ENCODE peak calls at places on chromosomes 6 and 20, in ten cellular contexts. I is gastrocnemius medialis, D is A549, X is ovary, W is breast epithelium, N is transverse colon, U is right lobe of liver, K is esophagus muscularis mucosa, L is heart left ventricle, P is stomach. A is an unnamed sample.

GRCh38 chr6:147508073-147508870 is at the start of gene SAMD5:
- DNase-seq in I (no peak), D (peak; percentile 36), X (peak; percentile 61), W (no peak), N (peak; percentile 74), U (peak; percentile 88), K (no peak), L (peak; percentile 59), P (peak; percentile 65), A (no peak)

GRCh38 chr20:42742926-42743325 is 446.8 kb downstream of the PTPRT start:
- DNase-seq in I (no peak), D (no peak), X (no peak), W (no peak), N (no peak), U (no peak), K (no peak), L (no peak), P (no peak), A (no peak)

GRCh38 chr6:41887355-41887754 is 7.8 kb downstream of the USP49 start:
- DNase-seq in I (no peak), D (no peak), X (no peak), W (no peak), N (no peak), U (no peak), K (no peak), L (no peak), P (no peak), A (no peak)

GRCh38 chr6:146503096-146503495 is 40.5 kb upstream of the RAB32 start:
- DNase-seq in I (no peak), D (no peak), X (no peak), W (no peak), N (no peak), U (no peak), K (no peak), L (no peak), P (no peak), A (no peak)

GRCh38 chr20:51481311-51481997 is 61.1 kb downstream of the NFATC2 start:
- DNase-seq in I (no peak), D (no peak), X (no peak), W (no peak), N (no peak), U (no peak), K (no peak), L (no peak), P (no peak), A (no peak)

GRCh38 chr6:40973304-40973703 is 65.7 kb downstream of the UNC5CL start:
- DNase-seq in I (no peak), D (no peak), X (no peak), W (no peak), N (no peak), U (no peak), K (no peak), L (no peak), P (no peak), A (no peak)

GRCh38 chr6:150775804-150776203 is 89.7 kb upstream of the MTHFD1L start:
- DNase-seq in I (no peak), D (no peak), X (no peak), W (no peak), N (no peak), U (peak; percentile 51), K (no peak), L (peak; percentile 46), P (no peak), A (no peak)

GRCh38 chr6:44431118-44431725 is 43.7 kb downstream of the CDC5L start:
- DNase-seq in I (no peak), D (peak; percentile 19), X (peak; percentile 49), W (no peak), N (peak; percentile 41), U (no peak), K (no peak), L (peak; percentile 35), P (peak; percentile 37), A (no peak)

GRCh38 chr6:33314943-33315752 is 1.3 kb upstream of the TAPBP start:
- DNase-seq in I (no peak), D (peak; percentile 41), X (peak; percentile 76), W (peak; percentile 70), N (peak; percentile 86), U (peak; percentile 60), K (no peak), L (peak; percentile 59), P (peak; percentile 65), A (peak; percentile 81)
- TF ChIP-seq POLR2A in I (no peak), D (no peak), X (no peak), W (no peak), N (no peak), U (no peak), K (no peak), L (no peak), P (no peak), A (no peak)

GRCh38 chr20:2475850-2476741 is 5.5 kb upstream of the SNRPB start:
- DNase-seq in I (no peak), D (no peak), X (no peak), W (peak; percentile 59), N (no peak), U (peak; percentile 74), K (no peak), L (no peak), P (peak; percentile 48), A (no peak)

GRCh38 chr20:2470051-2470431 is 548 bp downstream of the SNRPB start:
- DNase-seq in I (peak; percentile 17), D (peak; percentile 87), X (peak; percentile 62), W (no peak), N (peak; percentile 46), U (peak; percentile 53), K (peak; percentile 86), L (no peak), P (no peak), A (peak; percentile 69)

GRCh38 chr20:2467412-2467811 is 3.2 kb downstream of the SNRPB start:
- DNase-seq in I (no peak), D (no peak), X (no peak), W (no peak), N (no peak), U (no peak), K (no peak), L (no peak), P (no peak), A (no peak)

GRCh38 chr20:2468581-2469407 is 1.8 kb downstream of the SNRPB start:
- DNase-seq in I (no peak), D (no peak), X (no peak), W (no peak), N (no peak), U (no peak), K (peak; percentile 31), L (no peak), P (no peak), A (no peak)

DNA sequence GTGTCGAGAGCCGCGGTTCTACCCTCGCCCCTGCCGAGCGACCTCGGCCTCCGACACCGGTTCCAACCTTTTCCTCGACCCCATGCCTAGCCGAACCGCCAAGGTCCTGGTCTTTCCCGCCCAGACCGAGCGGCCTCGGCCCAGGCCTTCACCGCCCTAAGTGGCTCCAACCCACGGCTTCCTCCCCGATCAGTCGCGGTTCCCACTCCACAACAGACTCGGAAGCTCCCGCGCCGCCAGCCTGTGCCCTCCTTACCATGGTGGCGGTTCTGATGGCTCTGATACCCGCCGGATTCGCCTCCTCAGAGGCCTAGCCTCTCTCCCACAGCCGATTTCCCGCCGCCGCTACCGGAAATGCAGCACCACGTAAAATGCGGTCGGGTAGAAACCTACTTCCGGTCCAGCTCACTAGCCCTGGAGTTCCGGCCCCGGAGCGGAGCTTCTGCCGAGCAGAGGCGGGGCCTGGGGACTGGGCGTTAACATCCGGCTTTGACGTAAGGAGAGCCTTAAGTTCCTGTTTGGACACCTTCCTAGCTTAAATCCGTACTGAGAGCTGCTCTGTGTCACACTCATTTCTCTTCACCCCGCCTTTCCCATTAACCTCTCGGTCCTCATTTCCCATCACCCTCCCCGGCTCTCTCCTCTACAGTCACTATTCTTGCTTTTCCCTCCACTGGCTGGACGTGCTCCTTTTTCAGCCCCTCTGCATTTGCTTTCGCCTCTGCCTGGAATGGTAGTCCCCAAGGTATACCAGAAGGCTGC is at the start of gene SNRPB:
- DNase-seq in I (peak; percentile 96), D (peak; percentile 99), X (peak; percentile 97), W (peak; percentile 97), N (peak; percentile 98), U (peak; percentile 98), K (peak; percentile 98), L (peak; percentile 96), P (peak; percentile 98), A (peak; percentile 99)
- TF ChIP-seq POLR2A in I (peak; percentile 86), D (peak; percentile 91), X (peak; percentile 93), W (peak; percentile 93), N (peak; percentile 91), U (peak; percentile 95), K (peak; percentile 76), L (peak; percentile 81), P (no peak), A (peak; percentile 90)

GRCh38 chr20:35295674-35296073 is 3.4 kb upstream of the FAM83C start:
- DNase-seq in I (no peak), D (no peak), X (no peak), W (no peak), N (no peak), U (no peak), K (no peak), L (no peak), P (no peak), A (no peak)

GRCh38 chr20:35298264-35298663 is 6.0 kb upstream of the FAM83C start:
- DNase-seq in I (no peak), D (no peak), X (no peak), W (no peak), N (no peak), U (no peak), K (no peak), L (no peak), P (no peak), A (no peak)

GRCh38 chr20:35297740-35298139 is 5.5 kb upstream of the FAM83C start:
- DNase-seq in I (no peak), D (no peak), X (no peak), W (no peak), N (no peak), U (no peak), K (no peak), L (no peak), P (no peak), A (no peak)

GRCh38 chr20:35296101-35296554 is 3.9 kb upstream of the FAM83C start:
- DNase-seq in I (no peak), D (no peak), X (no peak), W (no peak), N (no peak), U (no peak), K (no peak), L (no peak), P (no peak), A (no peak)

GRCh38 chr20:35297153-35297552 is 4.9 kb upstream of the FAM83C start:
- DNase-seq in I (no peak), D (no peak), X (no peak), W (no peak), N (no peak), U (no peak), K (no peak), L (no peak), P (no peak), A (no peak)
- TF ChIP-seq POLR2A in I (no peak), D (no peak), X (no peak), W (no peak), N (no peak), U (no peak), K (no peak), L (no peak), P (no peak), A (no peak)

DNA sequence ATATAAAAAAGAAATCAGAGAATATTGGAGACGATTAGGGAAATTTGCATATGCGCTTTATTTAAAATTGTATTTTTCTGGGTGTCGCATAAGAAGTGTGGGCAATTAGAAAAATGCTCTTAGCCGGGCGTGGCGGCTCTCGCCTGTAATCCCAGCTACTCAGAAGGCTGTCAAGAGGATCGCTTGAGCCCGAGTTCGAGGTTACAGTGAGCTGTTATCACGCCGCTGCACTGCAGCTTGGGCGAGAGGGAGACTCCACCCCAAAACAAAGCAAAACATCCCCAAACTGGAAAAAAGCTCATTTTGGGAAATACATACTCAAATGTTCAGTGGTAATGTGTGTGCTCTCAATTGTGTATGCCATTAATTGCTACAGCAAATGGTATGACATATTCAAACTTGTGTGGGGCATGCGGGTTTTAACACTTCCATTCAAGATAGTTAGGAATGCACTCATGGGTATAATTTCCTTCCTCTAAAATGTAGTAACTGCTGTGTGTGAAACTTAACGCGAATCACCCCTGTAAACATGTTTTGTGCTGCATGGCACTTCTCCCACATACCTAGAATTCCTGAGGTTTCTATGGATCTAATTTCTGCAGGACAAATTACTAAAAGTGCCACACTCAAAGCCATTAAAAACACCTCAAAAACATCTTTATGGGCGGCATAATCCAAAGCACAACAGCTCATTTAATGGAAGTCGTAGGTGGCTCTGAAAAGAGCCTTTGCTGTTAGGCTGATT is 54.7 kb upstream of the HFE start:
- DNase-seq in I (no peak), D (no peak), X (no peak), W (no peak), N (peak; percentile 42), U (no peak), K (no peak), L (peak; percentile 30), P (no peak), A (no peak)
- TF ChIP-seq POLR2A in I (no peak), D (no peak), X (no peak), W (no peak), N (no peak), U (no peak), K (no peak), L (no peak), P (no peak), A (no peak)